ENCODE peak calls at places on chromosomes 6 and 20, in eight cellular contexts. One of them, this sample, is unnamed.

GRCh38 chr6:74117113-74117512 is 421.1 kb downstream of the CD109 start:
- DNase-seq in body of pancreas: no peak
- DNase-seq in OCI-LY7: no peak
- DNase-seq in A549: no peak
- DNase-seq in HFFc6: no peak
- DNase-seq in endodermal cell: no peak
- DNase-seq in coronary artery: no peak
- DNase-seq in mucosa of descending colon: no peak
- DNase-seq in this sample: no peak

GRCh38 chr20:50399003-50399916 is 110.9 kb upstream of the PTPN1 start:
- DNase-seq in endodermal cell: no peak
- DNase-seq in A549: peak; percentile 31
- DNase-seq in HFFc6: no peak
- DNase-seq in body of pancreas: peak; percentile 58
- DNase-seq in coronary artery: peak; percentile 96
- DNase-seq in mucosa of descending colon: no peak
- DNase-seq in OCI-LY7: no peak
- DNase-seq in this sample: no peak

GRCh38 chr20:21707999-21708737 is 2.7 kb downstream of the PAX1 start:
- DNase-seq in A549: no peak
- DNase-seq in OCI-LY7: no peak
- DNase-seq in endodermal cell: no peak
- DNase-seq in body of pancreas: no peak
- DNase-seq in HFFc6: peak; percentile 1
- DNase-seq in coronary artery: no peak
- DNase-seq in mucosa of descending colon: no peak
- DNase-seq in this sample: no peak

GRCh38 chr6:2990179-2990931 is 9.3 kb upstream of the NQO2 start:
- DNase-seq in body of pancreas: peak; percentile 56
- DNase-seq in mucosa of descending colon: peak; percentile 55
- DNase-seq in HFFc6: no peak
- DNase-seq in OCI-LY7: no peak
- DNase-seq in coronary artery: no peak
- DNase-seq in A549: no peak
- DNase-seq in endodermal cell: peak; percentile 71
- DNase-seq in this sample: peak; percentile 40

GRCh38 chr6:21597706-21598273 is 4.2 kb downstream of the SOX4 start:
- DNase-seq in OCI-LY7: no peak
- DNase-seq in A549: no peak
- DNase-seq in endodermal cell: no peak
- DNase-seq in body of pancreas: no peak
- DNase-seq in coronary artery: no peak
- DNase-seq in mucosa of descending colon: peak; percentile 20
- DNase-seq in HFFc6: peak; percentile 8
- DNase-seq in this sample: no peak

GRCh38 chr6:57109905-57110304 is 19.9 kb downstream of the ZNF451 start:
- DNase-seq in OCI-LY7: no peak
- DNase-seq in A549: no peak
- DNase-seq in HFFc6: no peak
- DNase-seq in mucosa of descending colon: no peak
- DNase-seq in body of pancreas: no peak
- DNase-seq in coronary artery: no peak
- DNase-seq in endodermal cell: no peak
- DNase-seq in this sample: no peak

GRCh38 chr6:36290668-36291620 is 21.1 kb downstream of the PNPLA1 start:
- DNase-seq in A549: peak; percentile 33
- DNase-seq in mucosa of descending colon: peak; percentile 62
- DNase-seq in HFFc6: peak; percentile 20
- DNase-seq in endodermal cell: peak; percentile 44
- DNase-seq in OCI-LY7: no peak
- DNase-seq in coronary artery: no peak
- DNase-seq in body of pancreas: peak; percentile 35
- DNase-seq in this sample: peak; percentile 93

GRCh38 chr6:20008081-20008480 is 170.9 kb downstream of the ID4 start:
- DNase-seq in HFFc6: no peak
- DNase-seq in mucosa of descending colon: no peak
- DNase-seq in endodermal cell: no peak
- DNase-seq in OCI-LY7: no peak
- DNase-seq in A549: no peak
- DNase-seq in body of pancreas: no peak
- DNase-seq in coronary artery: no peak
- DNase-seq in this sample: no peak

GRCh38 chr6:37535701-37536461 is 36.2 kb upstream of the CCDC167 start:
- DNase-seq in HFFc6: no peak
- DNase-seq in endodermal cell: peak; percentile 79
- DNase-seq in coronary artery: no peak
- DNase-seq in A549: no peak
- DNase-seq in body of pancreas: peak; percentile 23
- DNase-seq in OCI-LY7: peak; percentile 45
- DNase-seq in mucosa of descending colon: peak; percentile 5
- DNase-seq in this sample: no peak

GRCh38 chr6:36544228-36544627 is 3.1 kb downstream of the STK38 start:
- DNase-seq in mucosa of descending colon: peak; percentile 64
- DNase-seq in HFFc6: no peak
- DNase-seq in coronary artery: no peak
- DNase-seq in body of pancreas: no peak
- DNase-seq in endodermal cell: no peak
- DNase-seq in A549: no peak
- DNase-seq in OCI-LY7: no peak
- DNase-seq in this sample: peak; percentile 74

GRCh38 chr6:1607557-1608221 is 2.0 kb upstream of the FOXC1 start:
- DNase-seq in A549: no peak
- DNase-seq in OCI-LY7: no peak
- DNase-seq in body of pancreas: no peak
- DNase-seq in mucosa of descending colon: no peak
- DNase-seq in HFFc6: no peak
- DNase-seq in endodermal cell: peak; percentile 95
- DNase-seq in coronary artery: peak; percentile 77
- DNase-seq in this sample: peak; percentile 67

GRCh38 chr6:144216668-144217218 is 66.4 kb downstream of the STX11 start:
- DNase-seq in endodermal cell: no peak
- DNase-seq in OCI-LY7: peak; percentile 79
- DNase-seq in coronary artery: no peak
- DNase-seq in A549: no peak
- DNase-seq in mucosa of descending colon: no peak
- DNase-seq in HFFc6: peak; percentile 94
- DNase-seq in body of pancreas: no peak
- DNase-seq in this sample: no peak
- TF ChIP-seq CTCF in endodermal cell: no peak
- TF ChIP-seq CTCF in OCI-LY7: no peak
- TF ChIP-seq CTCF in coronary artery: no peak
- TF ChIP-seq CTCF in A549: no peak
- TF ChIP-seq CTCF in mucosa of descending colon: no peak
- TF ChIP-seq CTCF in HFFc6: no peak
- TF ChIP-seq CTCF in body of pancreas: no peak
- TF ChIP-seq CTCF in this sample: no peak

DNA sequence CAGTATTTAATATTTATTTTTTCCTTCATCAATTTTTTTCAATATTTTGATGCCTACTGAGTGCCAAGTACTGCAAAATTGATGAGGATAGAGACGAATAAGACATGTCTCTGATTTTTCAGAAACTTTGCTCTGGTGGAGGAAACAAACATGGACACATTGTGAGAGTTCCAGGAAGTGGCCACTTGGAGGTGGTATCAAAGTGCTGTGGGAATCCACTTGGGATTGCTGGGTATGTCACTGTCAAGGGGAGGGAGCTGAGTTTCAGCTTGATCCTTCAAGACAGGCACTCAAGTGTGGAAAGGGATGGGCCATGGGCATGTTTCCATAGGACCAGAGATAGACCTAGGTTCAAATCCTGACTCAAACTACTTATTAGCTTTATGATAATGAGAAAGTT is 24.5 kb upstream of the ABCC10 start:
- DNase-seq in coronary artery: no peak
- DNase-seq in mucosa of descending colon: no peak
- DNase-seq in HFFc6: peak; percentile 16
- DNase-seq in OCI-LY7: no peak
- DNase-seq in A549: peak; percentile 15
- DNase-seq in endodermal cell: no peak
- DNase-seq in body of pancreas: no peak
- DNase-seq in this sample: no peak
- TF ChIP-seq CTCF in coronary artery: no peak
- TF ChIP-seq CTCF in mucosa of descending colon: no peak
- TF ChIP-seq CTCF in HFFc6: peak; percentile 20
- TF ChIP-seq CTCF in OCI-LY7: no peak
- TF ChIP-seq CTCF in A549: no peak
- TF ChIP-seq CTCF in endodermal cell: peak; percentile 28
- TF ChIP-seq CTCF in body of pancreas: no peak
- TF ChIP-seq CTCF in this sample: no peak

DNA sequence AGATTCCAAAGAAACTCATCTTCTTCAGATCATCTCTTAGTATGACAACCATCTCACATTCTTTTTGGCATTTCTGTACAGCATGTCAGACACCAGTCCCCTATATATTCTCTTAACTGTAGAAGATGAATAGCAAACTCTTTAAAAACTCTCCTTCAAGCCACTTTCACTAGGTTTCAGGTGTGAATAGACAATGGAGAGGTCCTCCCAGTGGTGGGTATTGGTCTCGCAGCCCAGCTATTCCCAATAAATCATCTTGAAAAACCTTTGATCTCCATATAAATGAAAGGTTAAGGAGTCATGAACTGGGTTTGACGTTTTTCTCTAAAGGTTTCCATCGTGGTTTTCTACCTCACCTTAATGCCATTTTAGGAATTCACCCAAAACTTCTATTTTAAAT is 180.0 kb downstream of the GJA1 start:
- DNase-seq in coronary artery: no peak
- DNase-seq in endodermal cell: peak; percentile 48
- DNase-seq in body of pancreas: no peak
- DNase-seq in A549: peak; percentile 22
- DNase-seq in OCI-LY7: no peak
- DNase-seq in HFFc6: no peak
- DNase-seq in mucosa of descending colon: no peak
- DNase-seq in this sample: no peak
- TF ChIP-seq CTCF in coronary artery: no peak
- TF ChIP-seq CTCF in endodermal cell: peak; percentile 78
- TF ChIP-seq CTCF in body of pancreas: peak; percentile 27
- TF ChIP-seq CTCF in A549: no peak
- TF ChIP-seq CTCF in OCI-LY7: no peak
- TF ChIP-seq CTCF in HFFc6: peak; percentile 62
- TF ChIP-seq CTCF in mucosa of descending colon: no peak
- TF ChIP-seq CTCF in this sample: no peak

DNA sequence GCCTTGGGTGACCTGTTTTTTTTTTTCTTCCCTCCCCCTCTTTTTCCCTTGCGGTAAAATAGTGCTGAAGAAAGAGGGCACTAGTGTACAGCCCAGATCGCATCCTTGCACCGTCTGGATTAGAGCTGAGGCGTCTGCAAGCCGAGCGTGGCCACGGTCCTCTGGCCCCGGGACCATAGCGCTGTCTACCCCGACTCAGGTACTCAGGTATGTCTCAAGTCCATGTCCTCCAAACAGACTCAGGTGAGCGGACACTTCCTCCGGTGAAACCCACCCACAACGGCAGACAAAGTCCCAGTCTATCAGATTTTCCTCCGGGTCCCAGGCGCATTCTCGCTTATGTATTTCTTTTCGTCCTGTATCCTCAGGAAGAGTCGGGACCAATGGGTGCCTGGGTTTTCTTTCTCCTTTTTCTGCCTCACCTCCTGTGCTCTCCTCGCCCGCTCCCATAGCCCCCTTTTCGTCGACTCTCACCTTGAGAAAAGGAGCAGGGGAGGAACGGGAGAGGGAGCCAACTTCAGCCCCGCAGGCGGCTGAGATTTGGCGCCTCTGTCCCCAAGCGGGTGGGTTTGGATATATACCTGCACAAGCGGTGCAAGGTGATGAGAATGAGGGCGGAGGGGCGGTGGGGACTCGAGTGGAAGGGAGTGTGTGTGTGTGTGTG is 1.1 kb upstream of the GRM1 start:
- DNase-seq in coronary artery: no peak
- DNase-seq in endodermal cell: peak; percentile 64
- DNase-seq in OCI-LY7: no peak
- DNase-seq in A549: peak; percentile 1
- DNase-seq in mucosa of descending colon: no peak
- DNase-seq in HFFc6: no peak
- DNase-seq in body of pancreas: no peak
- DNase-seq in this sample: no peak
- TF ChIP-seq CTCF in coronary artery: no peak
- TF ChIP-seq CTCF in endodermal cell: peak; percentile 37
- TF ChIP-seq CTCF in OCI-LY7: peak; percentile 14
- TF ChIP-seq CTCF in A549: no peak
- TF ChIP-seq CTCF in mucosa of descending colon: no peak
- TF ChIP-seq CTCF in HFFc6: no peak
- TF ChIP-seq CTCF in body of pancreas: no peak
- TF ChIP-seq CTCF in this sample: no peak

DNA sequence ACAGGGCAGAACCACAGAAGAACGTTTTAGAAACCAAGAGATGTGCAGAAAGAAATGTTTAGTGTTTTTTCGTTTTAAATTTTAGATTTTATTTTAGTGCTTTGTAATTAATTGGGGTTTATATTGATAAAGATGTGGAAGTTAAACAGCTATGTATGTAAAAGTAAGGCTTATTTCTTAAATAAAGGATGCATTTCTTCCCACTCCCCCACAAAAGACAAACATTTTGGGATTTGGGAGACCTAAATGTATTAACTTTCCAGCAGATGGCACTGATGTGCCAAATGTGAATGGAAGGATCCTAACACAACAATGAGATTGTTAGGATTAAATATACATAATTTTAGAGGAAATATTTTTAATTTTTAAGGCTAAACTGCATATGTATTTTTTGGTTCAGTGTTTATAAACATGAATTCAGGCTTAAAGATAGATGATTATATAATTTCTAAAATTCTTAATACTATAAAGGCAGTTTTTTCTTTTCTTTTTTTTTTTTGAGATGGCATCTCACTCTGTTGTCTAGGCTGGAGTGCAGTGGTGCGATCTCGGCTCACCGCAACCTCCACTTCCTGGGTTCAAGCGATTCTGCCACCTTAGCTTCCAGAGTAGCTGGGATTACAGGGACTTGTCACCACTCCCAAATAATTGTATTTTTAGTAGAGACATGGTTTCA is 12.0 kb downstream of the PFDN4 start:
- DNase-seq in OCI-LY7: peak; percentile 21
- DNase-seq in A549: peak; percentile 60
- DNase-seq in HFFc6: peak; percentile 32
- DNase-seq in body of pancreas: no peak
- DNase-seq in endodermal cell: no peak
- DNase-seq in mucosa of descending colon: no peak
- DNase-seq in coronary artery: no peak
- DNase-seq in this sample: peak; percentile 31
- TF ChIP-seq CTCF in OCI-LY7: peak; percentile 80
- TF ChIP-seq CTCF in A549: peak; percentile 87
- TF ChIP-seq CTCF in HFFc6: peak; percentile 82
- TF ChIP-seq CTCF in body of pancreas: peak; percentile 33
- TF ChIP-seq CTCF in endodermal cell: peak; percentile 78
- TF ChIP-seq CTCF in mucosa of descending colon: no peak
- TF ChIP-seq CTCF in coronary artery: peak; percentile 22
- TF ChIP-seq CTCF in this sample: peak; percentile 34